ENCODE peak calls at places on chromosomes 2 and 18, in four cellular contexts. One of them, this sample, is unnamed.

GRCh38 chr18:58113337-58113736 is 69.3 kb downstream of the NEDD4L start:
- DNase-seq in IMR-90: no peak
- DNase-seq in mesendoderm: no peak
- DNase-seq in H1: no peak
- DNase-seq in this sample: no peak

GRCh38 chr2:42342061-42342794 is 18.8 kb downstream of the COX7A2L start:
- DNase-seq in mesendoderm: peak; percentile 96
- DNase-seq in H1: no peak
- DNase-seq in IMR-90: peak; percentile 92
- DNase-seq in this sample: peak; percentile 38

GRCh38 chr2:23692263-23692662 is 234.7 kb downstream of the ATAD2B start:
- DNase-seq in mesendoderm: no peak
- DNase-seq in H1: no peak
- DNase-seq in IMR-90: no peak
- DNase-seq in this sample: no peak

GRCh38 chr2:36485521-36485920 is 112.4 kb downstream of the FEZ2 start:
- DNase-seq in IMR-90: peak; percentile 94
- DNase-seq in H1: no peak
- DNase-seq in mesendoderm: no peak
- DNase-seq in this sample: no peak

GRCh38 chr2:205133544-205133943 is 548.8 kb upstream of the NRP2 start:
- DNase-seq in IMR-90: no peak
- DNase-seq in H1: no peak
- DNase-seq in mesendoderm: no peak
- DNase-seq in this sample: no peak

GRCh38 chr2:196783431-196784094 is 15.9 kb downstream of the GTF3C3 start:
- DNase-seq in IMR-90: peak; percentile 69
- DNase-seq in mesendoderm: peak; percentile 11
- DNase-seq in H1: no peak
- DNase-seq in this sample: no peak

GRCh38 chr2:238644095-238645081 is 203.5 kb upstream of the TWIST2 start:
- DNase-seq in mesendoderm: no peak
- DNase-seq in IMR-90: peak; percentile 86
- DNase-seq in H1: peak; percentile 26
- DNase-seq in this sample: no peak

GRCh38 chr18:39198376-39198775 is 1632.8 kb upstream of the CELF4 start:
- DNase-seq in H1: no peak
- DNase-seq in IMR-90: peak; percentile 12
- DNase-seq in mesendoderm: no peak
- DNase-seq in this sample: no peak

GRCh38 chr2:23587330-23587729 is 202.4 kb downstream of the KLHL29 start:
- DNase-seq in mesendoderm: no peak
- DNase-seq in H1: no peak
- DNase-seq in IMR-90: no peak
- DNase-seq in this sample: no peak

GRCh38 chr2:175595139-175595538 is 406.9 kb downstream of the LNPK start:
- DNase-seq in mesendoderm: no peak
- DNase-seq in H1: no peak
- DNase-seq in IMR-90: no peak
- DNase-seq in this sample: no peak

GRCh38 chr2:218375212-218375611 is 6.9 kb upstream of the SLC11A1 start:
- DNase-seq in IMR-90: peak; percentile 69
- DNase-seq in H1: no peak
- DNase-seq in mesendoderm: no peak
- DNase-seq in this sample: no peak

GRCh38 chr2:32745675-32746074 is 117.8 kb downstream of the TTC27 start:
- DNase-seq in mesendoderm: no peak
- DNase-seq in H1: no peak
- DNase-seq in IMR-90: no peak
- DNase-seq in this sample: no peak

GRCh38 chr18:10579079-10579867 is 53.4 kb downstream of the NAPG start:
- DNase-seq in IMR-90: peak; percentile 75
- DNase-seq in mesendoderm: no peak
- DNase-seq in H1: no peak
- DNase-seq in this sample: no peak

GRCh38 chr2:231685349-231686191 is 22.8 kb upstream of the PTMA start:
- DNase-seq in H1: no peak
- DNase-seq in mesendoderm: peak; percentile 65
- DNase-seq in IMR-90: no peak
- DNase-seq in this sample: peak; percentile 69

GRCh38 chr18:8554354-8554753 is 54.9 kb upstream of the RAB12 start:
- DNase-seq in IMR-90: no peak
- DNase-seq in mesendoderm: no peak
- DNase-seq in H1: no peak
- DNase-seq in this sample: no peak

DNA sequence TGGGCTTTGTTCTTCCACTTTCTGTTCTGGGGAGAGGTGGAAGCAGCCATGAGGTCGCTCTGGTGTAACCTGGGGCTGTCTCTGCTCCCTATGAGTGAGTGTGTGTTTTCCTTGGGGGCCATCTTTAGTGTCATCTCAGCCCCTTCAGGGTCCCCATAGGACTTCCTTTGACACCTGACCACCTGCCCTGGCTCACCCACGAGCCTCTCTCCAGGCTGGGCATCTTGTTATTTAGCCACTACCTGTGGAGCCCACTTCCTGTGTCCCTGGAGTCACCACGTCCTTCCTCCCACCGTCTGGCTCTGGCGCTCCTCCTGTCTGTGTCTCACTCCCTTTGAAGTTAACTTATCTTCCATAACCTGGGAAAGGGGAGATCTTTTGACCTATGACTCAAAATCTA is 176.0 kb downstream of the UXS1 start:
- DNase-seq in H1: no peak
- DNase-seq in IMR-90: no peak
- DNase-seq in mesendoderm: no peak
- DNase-seq in this sample: no peak
- H3K56ac ChIP-seq in H1: no peak overlapping the region
- H3K56ac ChIP-seq in IMR-90: no peak overlapping the region
- H3K56ac ChIP-seq in mesendoderm: no peak overlapping the region
- H3K56ac ChIP-seq in this sample: peak overlapping the region; percentile 45

GRCh38 chr2:224835405-224835804 is 119.2 kb upstream of the CCDC195 start:
- DNase-seq in IMR-90: no peak
- DNase-seq in H1: no peak
- DNase-seq in mesendoderm: no peak
- DNase-seq in this sample: no peak

GRCh38 chr2:224836263-224836662 is 120.1 kb upstream of the CCDC195 start:
- DNase-seq in H1: no peak
- DNase-seq in IMR-90: peak; percentile 48
- DNase-seq in mesendoderm: no peak
- DNase-seq in this sample: no peak

GRCh38 chr2:224838335-224838734 is 122.2 kb upstream of the CCDC195 start:
- DNase-seq in mesendoderm: no peak
- DNase-seq in H1: no peak
- DNase-seq in IMR-90: peak; percentile 70
- DNase-seq in this sample: no peak

GRCh38 chr2:224837558-224837957 is 121.4 kb upstream of the CCDC195 start:
- DNase-seq in mesendoderm: no peak
- DNase-seq in IMR-90: peak; percentile 95
- DNase-seq in H1: no peak
- DNase-seq in this sample: no peak

GRCh38 chr2:224837066-224837465 is 120.9 kb upstream of the CCDC195 start:
- DNase-seq in IMR-90: no peak
- DNase-seq in H1: no peak
- DNase-seq in mesendoderm: no peak
- DNase-seq in this sample: no peak
- H3K56ac ChIP-seq in IMR-90: peak overlapping the region; percentile 39
- H3K56ac ChIP-seq in H1: no peak overlapping the region
- H3K56ac ChIP-seq in mesendoderm: no peak overlapping the region
- H3K56ac ChIP-seq in this sample: no peak overlapping the region

DNA sequence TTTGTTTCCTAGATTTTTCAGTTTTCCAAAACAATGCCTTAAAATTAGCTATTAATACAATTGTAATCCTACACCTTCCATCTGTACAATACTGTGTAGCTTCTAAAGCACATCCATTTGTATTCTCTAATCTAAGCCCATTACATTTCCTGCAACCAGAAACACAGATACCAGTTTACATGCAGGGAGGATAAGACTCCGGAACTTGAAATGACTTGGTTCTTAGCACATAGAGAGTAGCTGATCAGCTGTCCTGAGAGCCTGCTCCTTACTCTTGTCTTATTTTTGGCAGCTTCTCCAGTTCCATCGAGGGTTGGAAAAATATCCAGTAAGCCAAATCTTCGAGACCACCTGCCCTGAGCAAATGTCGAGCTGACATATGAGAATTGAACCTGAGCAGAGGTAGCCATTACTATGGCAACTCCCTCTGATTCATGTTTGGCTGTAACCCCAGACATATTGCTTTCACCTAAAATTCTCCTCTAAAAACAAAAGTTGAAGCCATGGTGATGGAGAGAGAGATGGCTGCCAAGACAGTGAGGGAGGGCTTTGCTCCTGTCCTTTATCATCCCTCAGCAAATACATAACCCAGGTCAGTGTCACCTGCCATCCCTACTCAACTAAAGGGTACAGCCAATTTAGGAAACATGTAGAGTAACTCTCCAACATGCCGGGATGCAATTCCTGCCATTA is 542.8 kb downstream of the IRS1 start:
- DNase-seq in mesendoderm: no peak
- DNase-seq in IMR-90: peak; percentile 10
- DNase-seq in H1: no peak
- DNase-seq in this sample: no peak
- H3K56ac ChIP-seq in mesendoderm: no peak overlapping the region
- H3K56ac ChIP-seq in IMR-90: no peak overlapping the region
- H3K56ac ChIP-seq in H1: no peak overlapping the region
- H3K56ac ChIP-seq in this sample: no peak overlapping the region

GRCh38 chr18:62280058-62280457 is 45.1 kb upstream of the TNFRSF11A start:
- DNase-seq in IMR-90: no peak
- DNase-seq in mesendoderm: no peak
- DNase-seq in H1: no peak
- DNase-seq in this sample: no peak

GRCh38 chr18:62284637-62285036 is 40.5 kb upstream of the TNFRSF11A start:
- DNase-seq in H1: no peak
- DNase-seq in IMR-90: no peak
- DNase-seq in mesendoderm: no peak
- DNase-seq in this sample: no peak

GRCh38 chr18:62281684-62282083 is 43.4 kb upstream of the TNFRSF11A start:
- DNase-seq in mesendoderm: no peak
- DNase-seq in H1: no peak
- DNase-seq in IMR-90: peak; percentile 88
- DNase-seq in this sample: no peak

GRCh38 chr18:62279561-62279960 is 45.5 kb upstream of the TNFRSF11A start:
- DNase-seq in IMR-90: no peak
- DNase-seq in H1: no peak
- DNase-seq in mesendoderm: no peak
- DNase-seq in this sample: no peak

DNA sequence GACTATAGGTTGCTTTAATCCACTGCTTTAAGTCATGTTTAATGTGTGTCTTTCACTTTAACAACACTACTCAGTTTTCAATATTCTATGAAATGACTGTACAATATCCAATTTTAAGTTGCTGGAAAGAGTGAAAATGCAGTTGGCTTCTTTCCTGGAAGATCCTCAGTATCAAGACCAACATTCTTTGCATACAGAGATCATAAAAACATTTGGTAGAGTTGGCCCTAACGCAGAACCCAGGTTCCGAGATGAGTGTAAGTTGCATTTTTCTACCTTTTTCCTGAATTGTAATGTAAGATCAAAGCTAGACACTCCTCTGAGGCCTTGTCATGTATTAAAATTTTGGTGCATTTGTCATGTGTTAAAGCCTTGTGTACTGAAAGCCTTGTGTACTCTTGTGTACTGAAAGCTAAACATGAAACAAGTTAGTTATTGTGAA is 42.9 kb upstream of the TNFRSF11A start:
- DNase-seq in H1: no peak
- DNase-seq in mesendoderm: no peak
- DNase-seq in IMR-90: peak; percentile 84
- DNase-seq in this sample: no peak
- H3K56ac ChIP-seq in H1: no peak overlapping the region
- H3K56ac ChIP-seq in mesendoderm: no peak overlapping the region
- H3K56ac ChIP-seq in IMR-90: no peak overlapping the region
- H3K56ac ChIP-seq in this sample: no peak overlapping the region

GRCh38 chr2:207296265-207296948 is 130.7 kb upstream of the KLF7 start:
- DNase-seq in IMR-90: peak; percentile 8
- DNase-seq in H1: no peak
- DNase-seq in mesendoderm: peak; percentile 42
- DNase-seq in this sample: no peak
- H3K56ac ChIP-seq in IMR-90: no peak overlapping the region
- H3K56ac ChIP-seq in H1: no peak overlapping the region
- H3K56ac ChIP-seq in mesendoderm: peak overlapping the region; percentile 59
- H3K56ac ChIP-seq in this sample: no peak overlapping the region

DNA sequence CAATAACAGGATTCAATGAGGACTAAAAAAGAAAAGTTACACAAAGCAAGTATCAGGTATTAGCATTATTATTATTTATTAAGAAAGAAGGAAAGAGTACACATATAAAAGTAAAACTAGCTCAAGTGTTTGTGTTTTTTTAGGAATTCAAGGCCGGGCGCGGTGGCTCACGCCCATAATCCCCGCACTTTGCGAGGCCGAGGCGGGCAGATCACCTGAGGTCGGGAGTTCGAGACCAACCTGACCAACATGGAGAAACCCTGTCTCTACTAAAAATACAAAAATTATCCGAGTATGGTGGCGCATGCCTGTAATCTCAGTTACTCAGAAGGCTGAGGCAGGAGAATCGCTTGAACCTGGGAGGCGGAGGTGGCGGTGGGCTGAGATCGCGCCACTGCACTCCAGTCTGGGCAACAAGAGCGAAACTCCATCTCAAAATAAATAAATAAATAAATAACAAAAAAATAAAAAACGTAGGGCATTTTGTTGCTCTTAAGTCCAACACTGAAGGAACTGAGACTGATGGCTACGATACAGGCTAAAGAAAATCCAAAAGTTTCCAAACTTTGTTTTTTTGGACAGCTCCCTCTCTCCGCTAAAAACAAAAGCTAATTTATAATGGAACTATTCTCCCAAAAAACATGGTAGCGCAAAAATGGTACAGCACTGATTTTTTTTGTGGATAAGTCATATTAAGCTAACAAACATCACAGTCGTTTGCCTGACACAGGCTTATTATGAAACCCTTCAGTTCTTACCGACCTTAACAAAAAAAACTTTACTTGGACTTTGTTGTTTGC is 1.7 kb downstream of the TRAPPC8 start:
- DNase-seq in H1: no peak
- DNase-seq in mesendoderm: no peak
- DNase-seq in IMR-90: no peak
- DNase-seq in this sample: no peak
- H3K56ac ChIP-seq in H1: no peak overlapping the region
- H3K56ac ChIP-seq in mesendoderm: no peak overlapping the region
- H3K56ac ChIP-seq in IMR-90: no peak overlapping the region
- H3K56ac ChIP-seq in this sample: no peak overlapping the region

DNA sequence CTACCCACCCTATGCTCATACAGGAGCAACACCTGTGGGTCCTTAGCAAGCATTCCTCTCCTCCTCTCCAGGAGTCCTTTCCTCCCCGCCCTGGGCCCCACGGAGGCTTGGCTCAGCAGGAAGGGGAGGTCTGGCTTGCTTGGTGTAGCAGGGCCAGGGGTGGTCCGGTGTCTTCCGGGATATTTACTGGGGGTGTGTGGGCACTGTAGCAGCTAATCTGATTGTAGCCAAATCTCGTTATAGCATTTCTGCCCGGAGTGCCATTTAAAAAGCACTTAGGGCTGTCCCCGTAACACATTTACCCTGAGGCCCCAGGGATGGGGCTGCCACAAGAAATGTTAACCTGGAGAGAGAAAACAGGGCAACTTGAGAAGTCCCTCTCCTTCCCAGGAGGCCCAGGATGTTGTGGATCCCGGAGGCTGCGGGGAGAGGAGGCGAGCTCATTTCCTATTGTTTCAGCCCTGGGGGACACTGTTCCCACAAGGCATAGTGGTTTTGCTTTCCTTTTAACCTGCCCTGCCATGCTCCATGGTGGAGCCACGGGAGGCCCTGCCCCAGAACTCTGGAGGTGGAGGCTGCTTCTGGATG is 134.5 kb downstream of the CLIP4 start:
- DNase-seq in mesendoderm: no peak
- DNase-seq in IMR-90: no peak
- DNase-seq in H1: no peak
- DNase-seq in this sample: no peak
- H3K56ac ChIP-seq in mesendoderm: no peak overlapping the region
- H3K56ac ChIP-seq in IMR-90: no peak overlapping the region
- H3K56ac ChIP-seq in H1: no peak overlapping the region
- H3K56ac ChIP-seq in this sample: no peak overlapping the region

This sample was measured in H9.